ENCODE peak calls at places on chromosome 1, in four cellular contexts. J is stimulated activated CD8-positive, alpha-beta memory T cell treated with anti-CD3 and anti-CD28 coated beads, Interleukin-2, amount 100 ng/mL, for 48 hours; D is suprapubic skin; H is activated CD8-positive, alpha-beta memory T cell treated with anti-CD3 and anti-CD28 coated beads, Interleukin-2, amount 10 ng/mL, durations not matched to agents 7 days and 5 days. Y is an unnamed sample.

GRCh38 chr1:34590211-34590623 is 164.6 kb upstream of the GJB5 start:
- DNase-seq in D (no peak), J (no peak), H (no peak), Y (no peak)

GRCh38 chr1:62727656-62728396 is 39.6 kb upstream of the DOCK7 start:
- DNase-seq in D (no peak), H (no peak), J (no peak), Y (no peak)

GRCh38 chr1:198529414-198529813 is 11.1 kb downstream of the ATP6V1G3 start:
- DNase-seq in J (no peak), H (no peak), D (no peak), Y (peak)

GRCh38 chr1:8822383-8823294 is 5.2 kb upstream of the RERE start:
- DNase-seq in D (no peak), H (no peak), J (no peak), Y (peak)

GRCh38 chr1:20390589-20391331 is 95.2 kb downstream of the CAMK2N1 start:
- DNase-seq in J (no peak), D (no peak), H (no peak), Y (no peak)

GRCh38 chr1:924619-925323 is 1.0 kb downstream of the SAMD11 start:
- DNase-seq in H (no peak), D (no peak), J (no peak), Y (no peak)

GRCh38 chr1:39205102-39205780 is 746 bp downstream of the MACF1 start:
- DNase-seq in J (peak), D (no peak), H (peak), Y (peak)

GRCh38 chr1:198849108-198849507 is 210.3 kb downstream of the PTPRC start:
- DNase-seq in H (no peak), J (no peak), D (no peak), Y (no peak)

GRCh38 chr1:12435639-12436344 is 182.2 kb downstream of the DHRS3 start:
- DNase-seq in D (no peak), H (peak), J (no peak), Y (peak)

GRCh38 chr1:201385299-201385891 is 7.9 kb upstream of the TNNT2 start:
- DNase-seq in H (peak), J (peak), D (no peak), Y (peak)

GRCh38 chr1:228375578-228376261 is 30.9 kb downstream of the TRIM11 start:
- DNase-seq in D (no peak), J (no peak), H (no peak), Y (no peak)

GRCh38 chr1:85308837-85309350 is 32.5 kb upstream of the BCL10 start:
- DNase-seq in J (no peak), H (no peak), D (no peak), Y (no peak)

GRCh38 chr1:205812271-205812877 is 624 bp downstream of the SLC41A1 start:
- DNase-seq in H (peak), J (no peak), D (no peak), Y (peak)

GRCh38 chr1:231918239-231919015 is 291.8 kb downstream of the DISC1 start:
- DNase-seq in H (peak), D (no peak), J (no peak), Y (peak)

GRCh38 chr1:164678289-164678688 is 119.3 kb downstream of the PBX1 start:
- DNase-seq in H (no peak), D (no peak), J (no peak), Y (no peak)

GRCh38 chr1:1014896-1015681 is 1.8 kb downstream of the ISG15 start:
- DNase-seq in H (no peak), J (no peak), D (no peak), Y (no peak)

GRCh38 chr1:57061369-57061768 is 95.6 kb upstream of the C8B start:
- DNase-seq in D (no peak), H (no peak), J (no peak), Y (peak)

GRCh38 chr1:155241069-155241679 is 14.1 kb downstream of the ENTREP3 start:
- DNase-seq in D (peak), H (peak), J (no peak), Y (peak)

GRCh38 chr1:41620365-41621169 is 136.1 kb upstream of the EDN2 start:
- DNase-seq in D (no peak), H (no peak), J (no peak), Y (no peak)

GRCh38 chr1:231139659-231140650 is 21.9 kb upstream of the TRIM67 start:
- DNase-seq in H (no peak), D (no peak), J (no peak), Y (peak)

GRCh38 chr1:209655832-209656231 is 3.6 kb upstream of the LAMB3 start:
- DNase-seq in D (no peak), J (no peak), H (no peak), Y (no peak)